ENCODE peak calls at places on chromosomes 12 and 14, in ten cellular contexts. I is esophagus muscularis mucosa, B is Peyer's patch, O is IMR-90, T is A673, L is esophagus squamous epithelium, W is right atrium auricular region, J is psoas muscle, Y is thoracic aorta, P is cardiac muscle cell. E is an unnamed sample.
A peak's percentile ranks its signal among the peaks of the same experiment; 100 is the strongest.

GRCh38 chr12:3496964-3497363 is 6.0 kb downstream of the PRMT8 start:
- DNase-seq in Y (no peak), L (no peak), T (no peak), W (no peak), I (no peak), P (no peak), J (no peak), O (no peak), B (no peak), E (no peak)

GRCh38 chr12:29710104-29710503 is 73.6 kb downstream of the TMTC1 start:
- DNase-seq in W (peak; percentile 60), I (no peak), T (peak; percentile 76), L (no peak), B (no peak), J (peak; percentile 72), P (peak; percentile 63), O (no peak), Y (no peak), E (no peak)

GRCh38 chr12:84069079-84069661 is 843.4 kb downstream of the SLC6A15 start:
- DNase-seq in I (no peak), P (no peak), O (peak; percentile 0), T (no peak), L (no peak), W (no peak), Y (no peak), B (no peak), J (no peak), E (no peak)

GRCh38 chr14:23704890-23705289 is 68.7 kb downstream of the DHRS2 start:
- DNase-seq in L (no peak), O (no peak), T (no peak), P (no peak), W (no peak), Y (no peak), I (no peak), B (no peak), J (no peak), E (no peak)

GRCh38 chr12:111964935-111965334 is 48.0 kb downstream of the TMEM116 start:
- DNase-seq in Y (no peak), L (no peak), I (no peak), T (no peak), B (no peak), O (no peak), W (no peak), P (no peak), J (no peak), E (no peak)

GRCh38 chr14:23539867-23540469 is 11.6 kb downstream of the ZFHX2 start:
- DNase-seq in J (no peak), P (no peak), W (no peak), I (no peak), O (no peak), L (no peak), T (no peak), B (no peak), Y (no peak), E (no peak)

GRCh38 chr12:116366456-116366776 is 88.9 kb upstream of the MED13L start:
- DNase-seq in L (no peak), I (no peak), O (no peak), J (peak; percentile 54), T (peak; percentile 86), W (no peak), Y (no peak), B (no peak), P (no peak), E (no peak)

GRCh38 chr14:104450811-104451401 is 128.7 kb upstream of the C14orf180 start:
- DNase-seq in L (no peak), B (no peak), W (peak; percentile 32), O (no peak), P (no peak), Y (no peak), T (no peak), I (peak; percentile 84), J (no peak), E (peak; percentile 56)

GRCh38 chr12:101653503-101653902 is 43.9 kb upstream of the CHPT1 start:
- DNase-seq in Y (no peak), O (no peak), T (no peak), J (no peak), I (no peak), B (no peak), P (no peak), L (no peak), W (no peak), E (no peak)

GRCh38 chr14:105078294-105078693 is 13.1 kb upstream of the GPR132 start:
- DNase-seq in L (no peak), Y (no peak), T (no peak), O (no peak), B (no peak), I (no peak), W (no peak), J (no peak), P (no peak), E (no peak)

GRCh38 chr12:40727774-40728483 is 35.7 kb downstream of the CNTN1 start:
- DNase-seq in I (no peak), J (no peak), T (no peak), Y (no peak), W (no peak), B (no peak), L (no peak), P (no peak), O (no peak), E (no peak)

GRCh38 chr12:105226219-105226618 is 9.8 kb downstream of the APPL2 start:
- DNase-seq in W (peak; percentile 69), Y (peak; percentile 29), O (peak; percentile 97), B (no peak), L (no peak), I (no peak), J (peak; percentile 62), P (peak; percentile 89), T (peak; percentile 70), E (peak; percentile 86)

DNA sequence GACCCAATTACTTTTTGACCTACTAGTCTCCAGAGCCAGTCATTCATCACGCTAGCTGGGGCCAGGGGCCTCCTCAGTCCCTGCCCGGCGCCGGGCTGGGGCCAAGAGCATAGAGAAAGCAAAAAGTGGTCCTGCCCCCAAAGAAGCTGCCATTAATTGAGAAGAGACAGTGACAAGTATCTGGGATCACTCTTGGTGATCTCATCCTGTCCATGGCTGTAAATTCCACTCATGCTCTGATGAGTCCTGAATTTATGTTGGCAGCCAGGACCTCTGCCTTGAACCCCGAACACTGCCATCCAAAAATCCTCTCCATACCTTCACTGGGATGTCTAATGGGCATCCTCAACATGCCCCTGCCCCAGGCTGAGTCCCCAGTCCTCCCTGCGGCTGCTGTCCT is 34.4 kb upstream of the DLK1 start:
- DNase-seq in O (no peak), P (no peak), W (no peak), I (no peak), L (no peak), T (no peak), Y (no peak), J (no peak), B (no peak), E (no peak)
- H3K27ac ChIP-seq in O (no peak overlapping the region), P (no peak overlapping the region), W (no peak overlapping the region), I (no peak overlapping the region), L (no peak overlapping the region), T (no peak overlapping the region), Y (no peak overlapping the region), J (no peak overlapping the region), B (no peak overlapping the region), E (no peak overlapping the region)

DNA sequence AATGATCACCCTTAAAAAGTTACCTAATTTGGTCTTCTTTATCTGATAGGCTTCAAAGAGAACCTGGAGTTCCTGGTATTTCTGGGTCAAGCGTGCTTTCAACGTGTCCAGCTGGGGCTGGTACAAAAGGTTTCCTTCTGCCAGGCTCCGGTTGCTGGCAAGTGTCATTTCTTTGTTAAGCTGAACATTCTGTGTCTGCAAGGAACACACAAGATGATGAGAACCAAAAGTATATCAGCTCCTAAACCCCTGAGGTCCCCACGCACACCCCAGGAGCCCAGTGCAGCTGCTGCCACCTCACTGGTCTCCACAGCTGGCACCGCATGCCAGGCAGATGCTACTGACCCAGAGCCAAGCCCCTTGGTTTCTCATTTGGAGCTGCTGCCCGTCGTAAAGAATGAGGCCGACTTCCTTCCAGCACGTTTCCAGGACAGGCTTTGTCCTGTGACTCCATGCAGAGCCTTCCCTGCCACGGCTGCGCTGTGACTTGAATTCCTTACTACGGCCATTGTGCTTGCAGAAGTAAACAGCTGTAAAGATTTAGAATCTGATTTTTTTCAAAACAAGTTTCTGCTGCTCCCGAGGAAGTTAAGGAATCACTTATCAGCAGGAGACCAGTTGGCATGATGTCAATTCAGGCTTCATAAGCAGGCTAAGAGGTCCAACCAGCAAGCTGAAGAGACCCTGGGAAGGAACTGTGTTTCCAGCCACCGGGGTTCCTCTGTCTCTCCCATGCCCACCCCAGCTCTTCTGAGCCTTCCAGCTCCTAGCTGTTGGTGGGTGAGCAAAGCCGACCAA is 24.9 kb downstream of the VPS37B start:
- DNase-seq in P (peak; percentile 77), L (no peak), I (no peak), J (no peak), Y (no peak), B (peak; percentile 60), T (peak; percentile 86), O (peak; percentile 70), W (no peak), E (peak; percentile 69)
- H3K4me3 ChIP-seq in P (no peak overlapping the region), L (peak overlapping the region; percentile 55), I (peak overlapping the region; percentile 40), J (peak overlapping the region; percentile 17), Y (peak overlapping the region; percentile 57), B (peak overlapping the region; percentile 2), T (peak overlapping the region; percentile 40), O (no peak overlapping the region), W (peak overlapping the region; percentile 38), E (peak overlapping the region; percentile 45)

GRCh38 chr12:124508323-124509096 is 58.9 kb downstream of the NCOR2 start:
- DNase-seq in W (no peak), P (no peak), Y (no peak), B (no peak), T (no peak), J (peak; percentile 71), I (no peak), O (peak; percentile 27), L (no peak), E (no peak)
- TF ChIP-seq CTCF in W (no peak), P (no peak), Y (no peak), B (no peak), T (peak; percentile 43), J (no peak), I (no peak), O (no peak), L (no peak), E (no peak)

GRCh38 chr12:49323524-49324097 is 556 bp downstream of the TROAP start:
- DNase-seq in I (no peak), Y (no peak), P (no peak), T (no peak), O (no peak), L (no peak), W (no peak), B (no peak), J (no peak), E (no peak)

GRCh38 chr12:49327368-49327767 is 4.3 kb downstream of the TROAP start:
- DNase-seq in I (no peak), Y (no peak), O (no peak), B (no peak), P (no peak), J (no peak), W (no peak), L (no peak), T (no peak), E (no peak)

GRCh38 chr12:49325606-49326005 is 2.6 kb downstream of the TROAP start:
- DNase-seq in J (no peak), W (no peak), P (no peak), I (no peak), O (no peak), T (no peak), Y (no peak), L (no peak), B (no peak), E (no peak)

GRCh38 chr12:49322708-49323523 is at the start of gene TROAP:
- DNase-seq in Y (peak; percentile 87), L (peak; percentile 87), B (peak; percentile 97), W (peak; percentile 97), P (peak; percentile 99), T (peak; percentile 99), I (peak; percentile 99), O (peak; percentile 97), J (peak; percentile 99), E (peak; percentile 97)

GRCh38 chr12:49322367-49322707 is 718 bp upstream of the TROAP start:
- DNase-seq in B (no peak), T (no peak), J (no peak), I (no peak), P (no peak), O (no peak), W (no peak), Y (no peak), L (no peak), E (no peak)
- H3K27ac ChIP-seq in B (peak overlapping the region; percentile 69), T (peak overlapping the region; percentile 86), J (peak overlapping the region; percentile 32), I (peak overlapping the region; percentile 71), P (peak overlapping the region; percentile 16), O (peak overlapping the region; percentile 72), W (peak overlapping the region; percentile 61), Y (no peak overlapping the region), L (peak overlapping the region; percentile 81), E (peak overlapping the region; percentile 63)